ENCODE peak calls at places on chromosomes 2 and 18, in ten cellular contexts. M is stimulated activated CD8-positive, alpha-beta memory T cell treated with anti-CD3 and anti-CD28 coated beads, Interleukin-4, amount 100 ng/mL, for 1 hour; C is fibroblast of lung; D is AG10803; I is caudate nucleus; W is brain pericyte; F is RWPE1; G is progenitor cell of endocrine pancreas; Q is stimulated activated CD4-positive, alpha-beta T cell treated with anti-CD3 and anti-CD28 coated beads, Interleukin-15, amount 100 ng/mL, for 24 hours; X is T-cell. K is an unnamed sample.

GRCh38 chr18:13240060-13240725 is 21.6 kb downstream of the LDLRAD4 start:
- DNase-seq in D (no peak), Q (no peak), I (no peak), C (no peak), M (no peak), X (no peak), F (no peak), G (no peak), W (no peak), K (no peak)

GRCh38 chr2:215394102-215394805 is 41.6 kb downstream of the FN1 start:
- DNase-seq in F (no peak), W (no peak), I (no peak), X (no peak), C (no peak), G (no peak), D (no peak), M (no peak), Q (no peak), K (no peak)

GRCh38 chr18:2629003-2629402 is 26.5 kb upstream of the SMCHD1 start:
- DNase-seq in W (no peak), G (no peak), D (no peak), C (no peak), M (no peak), F (no peak), I (no peak), X (no peak), Q (no peak), K (no peak)

GRCh38 chr2:241752253-241752652 is 17.8 kb downstream of the D2HGDH start:
- DNase-seq in C (no peak), G (no peak), I (no peak), Q (no peak), M (no peak), W (no peak), F (no peak), D (no peak), X (no peak), K (no peak)

GRCh38 chr2:14661163-14661562 is 28.6 kb downstream of the LRATD1 start:
- DNase-seq in F (no peak), C (no peak), Q (no peak), M (no peak), G (no peak), X (no peak), W (no peak), I (no peak), D (no peak), K (no peak)

GRCh38 chr18:68713131-68713530 is 1.8 kb downstream of the TMX3 start:
- DNase-seq in G (no peak), W (no peak), Q (no peak), C (no peak), X (no peak), D (no peak), I (no peak), F (no peak), M (no peak), K (no peak)

GRCh38 chr18:28729321-28729720 is 552.4 kb upstream of the CDH2 start:
- DNase-seq in X (no peak), F (peak; percentile 20), C (peak; percentile 75), D (peak; percentile 17), I (no peak), G (no peak), M (no peak), Q (no peak), W (no peak), K (peak; percentile 36)

GRCh38 chr2:2165135-2165534 is 165.9 kb downstream of the MYT1L start:
- DNase-seq in G (no peak), C (no peak), M (no peak), Q (no peak), I (no peak), F (no peak), D (no peak), X (no peak), W (no peak), K (no peak)

GRCh38 chr2:199273043-199273647 is 184.6 kb downstream of the SATB2 start:
- DNase-seq in F (no peak), M (no peak), G (no peak), C (peak; percentile 84), X (no peak), Q (no peak), D (peak; percentile 88), W (peak; percentile 13), I (no peak), K (peak; percentile 88)

GRCh38 chr2:238379096-238379810 is 47.5 kb upstream of the ASB1 start:
- DNase-seq in C (peak; percentile 92), Q (peak; percentile 37), D (peak; percentile 58), X (no peak), F (no peak), M (no peak), I (no peak), G (no peak), W (no peak), K (peak; percentile 5)

GRCh38 chr18:40159141-40160017 is 1795.7 kb upstream of the PIK3C3 start:
- DNase-seq in W (no peak), Q (no peak), M (no peak), C (peak; percentile 33), X (no peak), D (peak; percentile 21), F (peak; percentile 13), I (no peak), G (no peak), K (peak; percentile 55)

GRCh38 chr2:103868394-103868793 is 985.5 kb upstream of the POU3F3 start:
- DNase-seq in M (no peak), I (no peak), F (no peak), D (no peak), G (no peak), Q (no peak), C (peak; percentile 23), X (no peak), W (no peak), K (no peak)

GRCh38 chr2:133959066-133959465 is 294.8 kb upstream of the MGAT5 start:
- DNase-seq in G (no peak), F (no peak), D (no peak), X (no peak), W (no peak), C (no peak), M (no peak), Q (no peak), I (no peak), K (no peak)

GRCh38 chr2:157473585-157473984 is 29.7 kb upstream of the CYTIP start:
- DNase-seq in D (no peak), C (peak; percentile 9), W (no peak), Q (no peak), G (no peak), I (no peak), X (no peak), F (no peak), M (no peak), K (no peak)

GRCh38 chr2:53096346-53096745 is 671.3 kb upstream of the CHAC2 start:
- DNase-seq in D (no peak), G (no peak), W (no peak), X (no peak), F (no peak), Q (no peak), I (no peak), C (no peak), M (no peak), K (no peak)

GRCh38 chr2:203352604-203353255 is 24.5 kb downstream of the ABI2 start:
- DNase-seq in M (no peak), C (no peak), I (no peak), W (no peak), X (no peak), Q (no peak), D (no peak), G (no peak), F (no peak), K (no peak)

GRCh38 chr2:393711-394696 is 106.1 kb upstream of the ALKAL2 start:
- DNase-seq in D (peak; percentile 1), M (no peak), W (no peak), X (peak; percentile 59), F (peak; percentile 82), I (no peak), G (no peak), C (peak; percentile 80), Q (peak; percentile 75), K (peak; percentile 18)

GRCh38 chr2:152548111-152548875 is 169.0 kb downstream of the PRPF40A start:
- DNase-seq in G (no peak), I (no peak), F (no peak), W (no peak), Q (no peak), X (no peak), C (peak; percentile 57), M (no peak), D (no peak), K (no peak)

GRCh38 chr2:26172189-26172865 is 561 bp upstream of the GAREM2 start:
- DNase-seq in F (no peak), D (no peak), G (no peak), W (no peak), X (no peak), M (no peak), I (no peak), C (no peak), Q (no peak), K (peak; percentile 17)

GRCh38 chr2:10792660-10793400 is 19.8 kb downstream of the PDIA6 start:
- DNase-seq in D (no peak), F (no peak), C (no peak), I (no peak), X (no peak), G (no peak), Q (no peak), M (no peak), W (no peak), K (no peak)

GRCh38 chr2:220665108-220665471 is 907.0 kb downstream of the EPHA4 start:
- DNase-seq in W (no peak), G (no peak), D (no peak), F (no peak), C (no peak), M (no peak), I (no peak), X (no peak), Q (no peak), K (no peak)

GRCh38 chr2:17621781-17622180 is 81.3 kb downstream of the VSNL1 start:
- DNase-seq in M (no peak), G (no peak), I (no peak), D (peak; percentile 27), Q (no peak), X (no peak), W (no peak), C (peak; percentile 86), F (peak; percentile 68), K (no peak)

GRCh38 chr2:32003791-32004190 is 7.0 kb downstream of the MEMO1 start:
- DNase-seq in M (no peak), G (no peak), W (no peak), C (no peak), Q (no peak), F (no peak), D (no peak), X (no peak), I (no peak), K (no peak)

GRCh38 chr2:34936089-34936488 is 1337.0 kb upstream of the FAM98A start:
- DNase-seq in M (no peak), G (no peak), D (no peak), C (no peak), Q (no peak), F (no peak), X (no peak), I (no peak), W (no peak), K (no peak)

GRCh38 chr2:108987111-108987510 is 1.9 kb downstream of the EDAR start:
- DNase-seq in X (peak; percentile 48), F (no peak), M (no peak), W (no peak), I (no peak), Q (peak; percentile 57), D (no peak), G (no peak), C (no peak), K (no peak)

GRCh38 chr2:188333751-188334524 is 42.3 kb downstream of the GULP1 start:
- DNase-seq in C (peak; percentile 55), F (no peak), X (no peak), D (peak; percentile 3), G (no peak), M (no peak), W (no peak), I (no peak), Q (no peak), K (no peak)

GRCh38 chr2:145184741-145185671 is 665.1 kb upstream of the ZEB2 start:
- DNase-seq in D (peak; percentile 90), M (no peak), F (no peak), C (peak; percentile 77), I (no peak), G (no peak), Q (no peak), W (no peak), X (no peak), K (no peak)

K was measured in adipocyte.